ENCODE peak calls at places on chromosomes 12 and 14, in four cellular contexts. N, D, Q and P are unnamed samples.

GRCh38 chr12:96424601-96425000 is 24.4 kb upstream of the CDK17 start:
- DNase-seq in N (no peak), D (no peak), Q (no peak), P (no peak)

GRCh38 chr12:10957741-10958140 is 18.7 kb upstream of the TAS2R14 start:
- DNase-seq in N (no peak), D (no peak), Q (no peak), P (no peak)

GRCh38 chr12:1328385-1328784 is 266.0 kb downstream of the FBXL14 start:
- DNase-seq in N (no peak), D (no peak), Q (no peak), P (no peak)

GRCh38 chr12:49921936-49922335 is 18.2 kb upstream of the FAIM2 start:
- DNase-seq in N (no peak), D (peak; percentile 16), Q (no peak), P (no peak)

GRCh38 chr14:72024043-72024407 is 91.8 kb downstream of the RGS6 start:
- DNase-seq in N (peak; percentile 37), D (peak; percentile 67), Q (peak; percentile 75), P (no peak)

GRCh38 chr12:108099085-108099484 is 30.0 kb upstream of the WSCD2 start:
- DNase-seq in N (no peak), D (peak; percentile 18), Q (no peak), P (no peak)

GRCh38 chr12:6180300-6181051 is 19.7 kb upstream of the CD9 start:
- DNase-seq in N (no peak), D (peak; percentile 84), Q (no peak), P (no peak)

GRCh38 chr12:25001311-25001710 is 52.4 kb upstream of the BCAT1 start:
- DNase-seq in N (no peak), D (no peak), Q (no peak), P (no peak)

GRCh38 chr14:103854822-103855733 is 7.7 kb upstream of the PPP1R13B start:
- DNase-seq in N (no peak), D (peak; percentile 55), Q (no peak), P (no peak)

GRCh38 chr12:119153477-119154434 is 25.0 kb upstream of the HSPB8 start:
- DNase-seq in N (no peak), D (no peak), Q (no peak), P (no peak)

GRCh38 chr14:99003646-99004045 is 268.4 kb downstream of the BCL11B start:
- DNase-seq in N (no peak), D (no peak), Q (no peak), P (no peak)

GRCh38 chr14:105496831-105497591 is 6.0 kb downstream of the TEDC1 start:
- DNase-seq in N (no peak), D (no peak), Q (no peak), P (no peak)

GRCh38 chr12:120466560-120467315 is 2.8 kb downstream of the SRSF9 start:
- DNase-seq in N (peak; percentile 44), D (peak; percentile 59), Q (peak; percentile 36), P (no peak)